ENCODE peak calls at places on chromosomes 16 and 17, in five cellular contexts. E, K, A, X and N are unnamed samples. For H3K36me3, the result is how much of the 10 kb centered on the place peaks cover.

GRCh38 chr17:33940769-33941168 is 314.3 kb upstream of the CCL2 start:
- DNase-seq in E (peak), K (no peak), A (no peak), X (no peak), N (no peak)

GRCh38 chr17:83119987-83120864 is 40.8 kb downstream of the METRNL start:
- DNase-seq in E (no peak), K (peak), A (no peak), X (no peak), N (no peak)

GRCh38 chr17:55926276-55926995 is 175.6 kb downstream of the PCTP start:
- DNase-seq in E (no peak), K (peak), A (no peak), X (no peak), N (no peak)

GRCh38 chr16:6714510-6714909 is 618.1 kb upstream of the RBFOX1 start:
- DNase-seq in E (no peak), K (no peak), A (no peak), X (no peak), N (no peak)

GRCh38 chr17:9549215-9549614 is 26.4 kb downstream of the STX8 start:
- DNase-seq in E (no peak), K (no peak), A (no peak), X (no peak), N (no peak)

GRCh38 chr17:82170412-82170961 is 42.2 kb downstream of the CCDC57 start:
- DNase-seq in E (no peak), K (no peak), A (no peak), X (no peak), N (no peak)

GRCh38 chr17:7704601-7705268 is at the start of gene EFNB3:
- DNase-seq in E (no peak), K (no peak), A (no peak), X (no peak), N (no peak)

GRCh38 chr16:46895399-46896313 is 11.5 kb downstream of the GPT2 start:
- DNase-seq in E (no peak), K (no peak), A (no peak), X (no peak), N (no peak)

GRCh38 chr17:29973005-29973404 is 31.6 kb downstream of the EFCAB5 start:
- DNase-seq in E (no peak), K (no peak), A (no peak), X (no peak), N (no peak)

GRCh38 chr17:20172378-20172775 is 163.2 kb downstream of the SPECC1 start:
- DNase-seq in E (no peak), K (no peak), A (no peak), X (no peak), N (no peak)

GRCh38 chr17:77493901-77494663 is 353.3 kb downstream of the SEC14L1 start:
- DNase-seq in E (no peak), K (no peak), A (no peak), X (no peak), N (no peak)

GRCh38 chr17:80720624-80721577 is 176.3 kb downstream of the RPTOR start:
- DNase-seq in E (no peak), K (peak), A (no peak), X (no peak), N (peak)

GRCh38 chr16:19765860-19766553 is 47.9 kb downstream of the IQCK start:
- DNase-seq in E (peak), K (no peak), A (peak), X (peak), N (no peak)

GRCh38 chr17:72373910-72374741 is 253.3 kb downstream of the SOX9 start:
- DNase-seq in E (no peak), K (no peak), A (no peak), X (no peak), N (no peak)

GRCh38 chr17:28325221-28325620 is 6.2 kb downstream of the TMEM97 start:
- DNase-seq in E (no peak), K (no peak), A (no peak), X (no peak), N (no peak)

GRCh38 chr17:39054111-39054645 is 87.0 kb upstream of the FBXO47 start:
- DNase-seq in E (no peak), K (no peak), A (no peak), X (no peak), N (no peak)

GRCh38 chr17:79844869-79845600 is 5.8 kb upstream of the CBX4 start:
- DNase-seq in E (peak), K (peak), A (no peak), X (peak), N (no peak)

GRCh38 chr17:55770220-55770870 is 19.5 kb downstream of the PCTP start:
- DNase-seq in E (no peak), K (peak), A (no peak), X (no peak), N (no peak)

GRCh38 chr17:4199818-4200402 is 56.9 kb downstream of the CYB5D2 start:
- DNase-seq in E (no peak), K (peak), A (no peak), X (no peak), N (no peak)

GRCh38 chr16:75938818-75939217 is 212.5 kb upstream of the CPHXL start:
- DNase-seq in E (no peak), K (no peak), A (no peak), X (no peak), N (no peak)

GRCh38 chr16:49876716-49877129 is 20.8 kb upstream of the ZNF423 start:
- DNase-seq in E (peak), K (no peak), A (peak), X (peak), N (no peak)

GRCh38 chr16:54991525-54991924 is 60.9 kb downstream of the IRX5 start:
- DNase-seq in E (no peak), K (no peak), A (no peak), X (no peak), N (no peak)

GRCh38 chr17:38960402-38960801 is 6.8 kb downstream of the FBXO47 start:
- DNase-seq in E (no peak), K (no peak), A (no peak), X (no peak), N (no peak)

GRCh38 chr16:89720520-89720858 is 209 bp downstream of the VPS9D1 start:
- DNase-seq in E (peak), K (no peak), A (no peak), X (no peak), N (no peak)

GRCh38 chr16:66220766-66221165 is 145.7 kb upstream of the CDH5 start:
- DNase-seq in E (no peak), K (peak), A (no peak), X (no peak), N (no peak)

GRCh38 chr16:79076039-79076767 is 524.3 kb downstream of the MAF start:
- DNase-seq in E (no peak), K (no peak), A (no peak), X (no peak), N (no peak)

GRCh38 chr17:77499699-77500435 is 359.1 kb downstream of the SEC14L1 start:
- DNase-seq in E (no peak), K (no peak), A (no peak), X (no peak), N (no peak)

GRCh38 chr17:74760404-74761105 is 12.1 kb downstream of the NHERF1 start:
- DNase-seq in E (no peak), K (no peak), A (no peak), X (no peak), N (no peak)

GRCh38 chr17:57113656-57114055 is 28.6 kb downstream of the AKAP1 start:
- DNase-seq in E (no peak), K (no peak), A (no peak), X (no peak), N (no peak)
- H3K36me3 ChIP-seq in E (under half), K (half or more), A (under half), X (half or more), N (under half)

GRCh38 chr17:2867441-2868424 is 71.5 kb downstream of the RAP1GAP2 start:
- DNase-seq in E (no peak), K (no peak), A (no peak), X (no peak), N (no peak)
- TF ChIP-seq CTCF in E (no peak), K (no peak), A (no peak), X (no peak), N (no peak)

DNA sequence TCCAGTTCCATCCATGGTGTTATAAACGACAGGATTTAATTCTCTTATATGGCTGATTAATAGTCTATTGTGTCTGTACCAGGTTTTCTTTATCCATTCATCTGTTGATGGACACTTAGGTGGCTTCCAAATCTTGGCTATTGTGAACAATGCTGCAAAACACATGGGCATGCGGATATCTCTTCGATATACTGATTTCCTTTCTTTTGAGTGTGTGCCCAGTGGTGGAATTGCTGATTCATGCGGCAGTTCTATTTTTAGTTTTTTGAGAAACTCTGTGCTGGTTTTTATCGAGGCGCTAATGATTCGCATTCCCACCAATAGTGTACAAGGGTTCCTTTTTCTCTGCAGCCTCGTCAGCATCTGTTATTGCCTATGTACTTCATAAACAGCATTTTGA is 599.4 kb downstream of the TMEM114 start:
- DNase-seq in E (no peak), K (no peak), A (no peak), X (peak), N (no peak)
- H3K36me3 ChIP-seq in E (under half), K (under half), A (under half), X (under half), N (under half)

GRCh38 chr16:17356243-17356933 is 114.4 kb downstream of the XYLT1 start:
- DNase-seq in E (no peak), K (no peak), A (no peak), X (no peak), N (no peak)
- TF ChIP-seq CTCF in E (no peak), K (no peak), A (no peak), X (no peak), N (no peak)